ENCODE peak calls at places on chromosome 14, in seven cellular contexts. One of them, this sample, is unnamed.

GRCh38 chr14:68871392-68871791 is 78.5 kb upstream of the ZFP36L1 start:
- DNase-seq in psoas muscle: no peak
- DNase-seq in coronary artery: no peak
- DNase-seq in transverse colon: no peak
- DNase-seq in right cardiac atrium: no peak
- DNase-seq in IMR-90: no peak
- DNase-seq in A549: no peak
- DNase-seq in this sample: no peak

GRCh38 chr14:59293934-59294661 is 105.6 kb downstream of the DAAM1 start:
- DNase-seq in psoas muscle: no peak
- DNase-seq in coronary artery: no peak
- DNase-seq in transverse colon: no peak
- DNase-seq in right cardiac atrium: peak
- DNase-seq in IMR-90: no peak
- DNase-seq in A549: no peak
- DNase-seq in this sample: no peak

GRCh38 chr14:75566321-75566720 is 12.1 kb upstream of the FLVCR2 start:
- DNase-seq in psoas muscle: no peak
- DNase-seq in coronary artery: no peak
- DNase-seq in transverse colon: no peak
- DNase-seq in right cardiac atrium: no peak
- DNase-seq in IMR-90: no peak
- DNase-seq in A549: no peak
- DNase-seq in this sample: no peak

GRCh38 chr14:67263499-67264149 is 22.4 kb downstream of the PALS1 start:
- DNase-seq in psoas muscle: no peak
- DNase-seq in coronary artery: no peak
- DNase-seq in transverse colon: no peak
- DNase-seq in right cardiac atrium: no peak
- DNase-seq in IMR-90: peak
- DNase-seq in A549: no peak
- DNase-seq in this sample: peak

GRCh38 chr14:55451398-55451797 is 11.0 kb upstream of the TBPL2 start:
- DNase-seq in psoas muscle: no peak
- DNase-seq in coronary artery: no peak
- DNase-seq in transverse colon: no peak
- DNase-seq in right cardiac atrium: no peak
- DNase-seq in IMR-90: peak
- DNase-seq in A549: no peak
- DNase-seq in this sample: no peak

GRCh38 chr14:95318870-95319311 is 817 bp downstream of the CLMN start:
- DNase-seq in psoas muscle: no peak
- DNase-seq in coronary artery: no peak
- DNase-seq in transverse colon: no peak
- DNase-seq in right cardiac atrium: no peak
- DNase-seq in IMR-90: no peak
- DNase-seq in A549: no peak
- DNase-seq in this sample: no peak

GRCh38 chr14:89486961-89487360 is 69.9 kb upstream of the FOXN3 start:
- DNase-seq in psoas muscle: no peak
- DNase-seq in coronary artery: no peak
- DNase-seq in transverse colon: no peak
- DNase-seq in right cardiac atrium: no peak
- DNase-seq in IMR-90: no peak
- DNase-seq in A549: no peak
- DNase-seq in this sample: no peak

GRCh38 chr14:97408937-97409860 is 612.0 kb downstream of the VRK1 start:
- DNase-seq in psoas muscle: no peak
- DNase-seq in coronary artery: no peak
- DNase-seq in transverse colon: no peak
- DNase-seq in right cardiac atrium: no peak
- DNase-seq in IMR-90: no peak
- DNase-seq in A549: no peak
- DNase-seq in this sample: no peak

GRCh38 chr14:52051251-52051650 is 17.6 kb downstream of the NID2 start:
- DNase-seq in psoas muscle: no peak
- DNase-seq in coronary artery: no peak
- DNase-seq in transverse colon: no peak
- DNase-seq in right cardiac atrium: no peak
- DNase-seq in IMR-90: no peak
- DNase-seq in A549: no peak
- DNase-seq in this sample: no peak

GRCh38 chr14:99327458-99328250 is 55.7 kb upstream of the BCL11B start:
- DNase-seq in psoas muscle: no peak
- DNase-seq in coronary artery: peak
- DNase-seq in transverse colon: no peak
- DNase-seq in right cardiac atrium: no peak
- DNase-seq in IMR-90: no peak
- DNase-seq in A549: no peak
- DNase-seq in this sample: no peak

GRCh38 chr14:85454183-85454813 is 75.6 kb upstream of the FLRT2 start:
- DNase-seq in psoas muscle: no peak
- DNase-seq in coronary artery: no peak
- DNase-seq in transverse colon: no peak
- DNase-seq in right cardiac atrium: no peak
- DNase-seq in IMR-90: no peak
- DNase-seq in A549: no peak
- DNase-seq in this sample: no peak

GRCh38 chr14:54697806-54698205 is 130.9 kb downstream of the SAMD4A start:
- DNase-seq in psoas muscle: no peak
- DNase-seq in coronary artery: no peak
- DNase-seq in transverse colon: no peak
- DNase-seq in right cardiac atrium: no peak
- DNase-seq in IMR-90: no peak
- DNase-seq in A549: no peak
- DNase-seq in this sample: no peak

GRCh38 chr14:31690056-31690455 is 128.9 kb downstream of the NUBPL start:
- DNase-seq in psoas muscle: no peak
- DNase-seq in coronary artery: no peak
- DNase-seq in transverse colon: no peak
- DNase-seq in right cardiac atrium: no peak
- DNase-seq in IMR-90: no peak
- DNase-seq in A549: no peak
- DNase-seq in this sample: no peak

GRCh38 chr14:54788701-54789100 is 113.9 kb downstream of the GCH1 start:
- DNase-seq in psoas muscle: no peak
- DNase-seq in coronary artery: peak
- DNase-seq in transverse colon: no peak
- DNase-seq in right cardiac atrium: no peak
- DNase-seq in IMR-90: no peak
- DNase-seq in A549: no peak
- DNase-seq in this sample: no peak

GRCh38 chr14:53896773-53897172 is 59.9 kb downstream of the BMP4 start:
- DNase-seq in psoas muscle: no peak
- DNase-seq in coronary artery: no peak
- DNase-seq in transverse colon: no peak
- DNase-seq in right cardiac atrium: no peak
- DNase-seq in IMR-90: peak
- DNase-seq in A549: no peak
- DNase-seq in this sample: no peak

GRCh38 chr14:61511558-61511924 is 183.8 kb upstream of the HIF1A start:
- DNase-seq in psoas muscle: peak
- DNase-seq in coronary artery: no peak
- DNase-seq in transverse colon: no peak
- DNase-seq in right cardiac atrium: no peak
- DNase-seq in IMR-90: no peak
- DNase-seq in A549: no peak
- DNase-seq in this sample: no peak

DNA sequence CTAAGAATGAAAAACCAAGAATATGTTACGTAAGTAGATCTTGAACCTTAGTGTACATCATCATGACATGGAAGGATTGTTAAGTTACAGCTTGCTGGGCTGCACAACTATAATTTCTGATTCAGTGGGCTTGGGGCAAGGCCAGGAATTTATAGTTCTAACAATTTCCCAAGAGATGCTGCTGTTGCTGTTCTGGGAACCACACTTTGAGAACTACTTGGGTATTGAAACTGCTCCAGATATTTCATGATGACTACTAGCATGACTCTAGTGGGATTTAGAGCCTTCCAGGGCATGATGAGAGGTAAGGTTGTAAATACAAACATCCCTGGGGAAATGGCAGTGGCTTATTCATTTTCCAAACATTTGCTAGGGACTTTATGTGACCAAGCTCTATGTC is 904.8 kb upstream of the SEL1L start:
- DNase-seq in psoas muscle: no peak
- DNase-seq in coronary artery: no peak
- DNase-seq in transverse colon: no peak
- DNase-seq in right cardiac atrium: no peak
- DNase-seq in IMR-90: no peak
- DNase-seq in A549: no peak
- DNase-seq in this sample: no peak
- H3K27ac ChIP-seq in psoas muscle: no peak
- H3K27ac ChIP-seq in coronary artery: no peak
- H3K27ac ChIP-seq in transverse colon: no peak
- H3K27ac ChIP-seq in right cardiac atrium: no peak
- H3K27ac ChIP-seq in IMR-90: no peak
- H3K27ac ChIP-seq in A549: no peak
- H3K27ac ChIP-seq in this sample: no peak

DNA sequence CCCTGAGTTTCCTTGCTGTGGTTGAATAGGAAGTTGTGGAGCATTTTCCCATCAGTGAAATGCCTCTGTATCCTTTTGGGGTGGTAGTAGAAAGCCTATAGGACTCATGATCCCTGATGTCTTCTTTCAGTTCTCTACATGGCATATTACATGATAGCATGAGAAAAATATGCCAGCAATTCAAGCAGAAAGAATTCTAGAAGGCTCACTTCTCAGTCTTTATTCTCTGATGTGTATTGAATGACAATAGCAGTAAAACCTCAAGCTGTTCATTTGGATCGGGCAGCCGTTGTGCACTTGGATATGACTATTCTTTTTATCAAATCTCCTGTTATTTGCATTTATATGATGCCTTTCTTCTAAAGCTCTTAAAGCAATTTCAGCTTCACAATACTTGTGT is 251.5 kb upstream of the FBXO33 start:
- DNase-seq in psoas muscle: no peak
- DNase-seq in coronary artery: no peak
- DNase-seq in transverse colon: no peak
- DNase-seq in right cardiac atrium: no peak
- DNase-seq in IMR-90: no peak
- DNase-seq in A549: no peak
- DNase-seq in this sample: no peak
- H3K27ac ChIP-seq in psoas muscle: no peak
- H3K27ac ChIP-seq in coronary artery: no peak
- H3K27ac ChIP-seq in transverse colon: no peak
- H3K27ac ChIP-seq in right cardiac atrium: no peak
- H3K27ac ChIP-seq in IMR-90: no peak
- H3K27ac ChIP-seq in A549: no peak
- H3K27ac ChIP-seq in this sample: no peak

DNA sequence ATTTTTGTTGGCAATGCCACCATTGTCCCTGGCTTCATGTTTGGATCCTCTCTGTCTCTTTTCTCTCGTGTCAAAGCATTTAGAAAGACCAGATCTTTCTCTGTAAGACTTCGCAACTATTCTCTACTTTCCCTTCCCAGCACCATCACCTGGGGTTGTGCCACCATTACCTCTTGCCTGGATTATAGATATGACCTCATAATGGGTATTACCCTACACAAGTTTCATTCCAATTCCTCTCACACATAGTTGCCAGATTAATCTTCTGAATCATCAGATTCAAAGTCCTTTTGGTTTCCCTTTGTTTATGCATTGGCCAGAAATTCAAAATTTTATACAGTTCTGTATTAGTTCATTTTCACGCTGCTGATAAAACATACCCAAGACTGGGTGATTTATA is 27.2 kb upstream of the DHRS2 start:
- DNase-seq in psoas muscle: no peak
- DNase-seq in coronary artery: no peak
- DNase-seq in transverse colon: no peak
- DNase-seq in right cardiac atrium: no peak
- DNase-seq in IMR-90: no peak
- DNase-seq in A549: no peak
- DNase-seq in this sample: no peak
- H3K27ac ChIP-seq in psoas muscle: no peak
- H3K27ac ChIP-seq in coronary artery: no peak
- H3K27ac ChIP-seq in transverse colon: peak
- H3K27ac ChIP-seq in right cardiac atrium: no peak
- H3K27ac ChIP-seq in IMR-90: no peak
- H3K27ac ChIP-seq in A549: no peak
- H3K27ac ChIP-seq in this sample: no peak

GRCh38 chr14:80213602-80214001 is 2.3 kb upstream of the DIO2 start:
- DNase-seq in psoas muscle: peak
- DNase-seq in coronary artery: no peak
- DNase-seq in transverse colon: peak
- DNase-seq in right cardiac atrium: peak
- DNase-seq in IMR-90: peak
- DNase-seq in A549: peak
- DNase-seq in this sample: no peak
- H3K27ac ChIP-seq in psoas muscle: no peak
- H3K27ac ChIP-seq in coronary artery: no peak
- H3K27ac ChIP-seq in transverse colon: no peak
- H3K27ac ChIP-seq in right cardiac atrium: no peak
- H3K27ac ChIP-seq in IMR-90: no peak
- H3K27ac ChIP-seq in A549: peak
- H3K27ac ChIP-seq in this sample: peak

GRCh38 chr14:30002859-30003258 is 75.2 kb upstream of the PRKD1 start:
- DNase-seq in psoas muscle: no peak
- DNase-seq in coronary artery: no peak
- DNase-seq in transverse colon: no peak
- DNase-seq in right cardiac atrium: no peak
- DNase-seq in IMR-90: no peak
- DNase-seq in A549: no peak
- DNase-seq in this sample: no peak

GRCh38 chr14:30006695-30007094 is 79.0 kb upstream of the PRKD1 start:
- DNase-seq in psoas muscle: no peak
- DNase-seq in coronary artery: no peak
- DNase-seq in transverse colon: no peak
- DNase-seq in right cardiac atrium: no peak
- DNase-seq in IMR-90: no peak
- DNase-seq in A549: no peak
- DNase-seq in this sample: no peak

DNA sequence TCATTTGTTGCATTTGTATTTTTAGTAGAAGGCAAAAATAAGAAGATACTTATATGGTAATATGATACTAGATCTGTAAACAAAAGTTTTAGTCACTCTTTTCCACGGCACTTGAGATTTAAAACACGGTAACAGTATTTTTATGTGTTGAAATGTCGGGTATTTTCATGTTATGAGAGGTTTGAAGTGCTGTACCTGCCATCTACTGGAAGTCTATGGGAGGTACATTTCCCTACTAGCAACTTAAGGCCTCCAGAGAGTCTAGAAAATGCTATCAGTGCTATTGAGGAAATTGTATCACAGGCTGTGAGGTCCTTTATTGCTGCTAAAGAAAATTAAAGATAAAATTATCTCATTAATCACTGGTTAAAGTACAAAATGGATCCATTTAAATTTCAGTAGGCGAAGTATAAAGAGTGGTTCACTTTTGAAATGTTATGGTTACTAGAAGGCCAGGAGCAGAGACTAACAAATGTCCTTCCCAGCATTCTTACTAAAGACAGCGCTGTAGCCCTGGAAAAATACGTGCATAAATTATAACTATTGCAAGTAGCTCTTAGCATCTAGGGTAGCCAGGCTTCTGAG is 77.6 kb upstream of the PRKD1 start:
- DNase-seq in psoas muscle: no peak
- DNase-seq in coronary artery: no peak
- DNase-seq in transverse colon: no peak
- DNase-seq in right cardiac atrium: no peak
- DNase-seq in IMR-90: peak
- DNase-seq in A549: peak
- DNase-seq in this sample: no peak
- H3K27ac ChIP-seq in psoas muscle: no peak
- H3K27ac ChIP-seq in coronary artery: no peak
- H3K27ac ChIP-seq in transverse colon: no peak
- H3K27ac ChIP-seq in right cardiac atrium: no peak
- H3K27ac ChIP-seq in IMR-90: no peak
- H3K27ac ChIP-seq in A549: no peak
- H3K27ac ChIP-seq in this sample: no peak

GRCh38 chr14:91360490-91361235 is 57.0 kb downstream of the CCDC88C start:
- DNase-seq in psoas muscle: no peak
- DNase-seq in coronary artery: no peak
- DNase-seq in transverse colon: no peak
- DNase-seq in right cardiac atrium: no peak
- DNase-seq in IMR-90: no peak
- DNase-seq in A549: no peak
- DNase-seq in this sample: no peak
- H3K27ac ChIP-seq in psoas muscle: no peak
- H3K27ac ChIP-seq in coronary artery: no peak
- H3K27ac ChIP-seq in transverse colon: no peak
- H3K27ac ChIP-seq in right cardiac atrium: no peak
- H3K27ac ChIP-seq in IMR-90: no peak
- H3K27ac ChIP-seq in A549: no peak
- H3K27ac ChIP-seq in this sample: no peak

This sample was measured in SJSA1.